ENCODE peak calls at places on chromosomes 13 and 19, in five cellular contexts. One of them, this sample, is unnamed.

GRCh38 chr19:33005440-33005839 is 33.4 kb downstream of the FAAP24 start:
- DNase-seq in stomach: no peak
- DNase-seq in transverse colon: no peak
- DNase-seq in psoas muscle: no peak
- DNase-seq in PC-9: peak
- DNase-seq in this sample: no peak

GRCh38 chr13:107928762-107929161 is 286.6 kb downstream of the LIG4 start:
- DNase-seq in transverse colon: no peak
- DNase-seq in stomach: no peak
- DNase-seq in psoas muscle: no peak
- DNase-seq in PC-9: no peak
- DNase-seq in this sample: no peak

GRCh38 chr13:102033719-102034446 is 368.0 kb downstream of the FGF14 start:
- DNase-seq in transverse colon: no peak
- DNase-seq in stomach: no peak
- DNase-seq in psoas muscle: no peak
- DNase-seq in PC-9: no peak
- DNase-seq in this sample: no peak

GRCh38 chr13:106847049-106847448 is 279.1 kb upstream of the ARGLU1 start:
- DNase-seq in PC-9: peak
- DNase-seq in psoas muscle: no peak
- DNase-seq in stomach: no peak
- DNase-seq in transverse colon: no peak
- DNase-seq in this sample: no peak

GRCh38 chr13:109628251-109628699 is 158.1 kb downstream of the IRS2 start:
- DNase-seq in psoas muscle: no peak
- DNase-seq in stomach: no peak
- DNase-seq in transverse colon: no peak
- DNase-seq in PC-9: peak
- DNase-seq in this sample: no peak

GRCh38 chr13:109454167-109454917 is 332.0 kb downstream of the IRS2 start:
- DNase-seq in psoas muscle: no peak
- DNase-seq in transverse colon: no peak
- DNase-seq in PC-9: no peak
- DNase-seq in stomach: no peak
- DNase-seq in this sample: no peak

GRCh38 chr19:17202249-17202648 is 12.9 kb upstream of the USE1 start:
- DNase-seq in transverse colon: no peak
- DNase-seq in psoas muscle: no peak
- DNase-seq in stomach: no peak
- DNase-seq in PC-9: no peak
- DNase-seq in this sample: no peak

GRCh38 chr13:37306778-37307544 is 201.5 kb upstream of the CSNK1A1L start:
- DNase-seq in PC-9: no peak
- DNase-seq in transverse colon: no peak
- DNase-seq in stomach: no peak
- DNase-seq in psoas muscle: no peak
- DNase-seq in this sample: no peak

GRCh38 chr19:9827325-9828238 is at the start of gene UBL5:
- DNase-seq in psoas muscle: peak
- DNase-seq in PC-9: peak
- DNase-seq in stomach: peak
- DNase-seq in transverse colon: peak
- DNase-seq in this sample: peak

GRCh38 chr19:10908380-10908960 is 20.0 kb downstream of the YIPF2 start:
- DNase-seq in stomach: no peak
- DNase-seq in transverse colon: no peak
- DNase-seq in PC-9: no peak
- DNase-seq in psoas muscle: no peak
- DNase-seq in this sample: no peak

GRCh38 chr19:46786236-46787039 is 2.0 kb downstream of the SLC1A5 start:
- DNase-seq in psoas muscle: peak
- DNase-seq in transverse colon: peak
- DNase-seq in PC-9: peak
- DNase-seq in stomach: peak
- DNase-seq in this sample: peak

GRCh38 chr19:48182434-48182833 is 12.0 kb downstream of the ZSWIM9 start:
- DNase-seq in transverse colon: no peak
- DNase-seq in PC-9: no peak
- DNase-seq in psoas muscle: no peak
- DNase-seq in stomach: no peak
- DNase-seq in this sample: no peak

GRCh38 chr13:78430811-78431210 is 172.5 kb downstream of the POU4F1 start:
- DNase-seq in psoas muscle: no peak
- DNase-seq in transverse colon: no peak
- DNase-seq in stomach: no peak
- DNase-seq in PC-9: no peak
- DNase-seq in this sample: no peak

GRCh38 chr13:111881700-111882099 is 185.2 kb upstream of the SOX1 start:
- DNase-seq in psoas muscle: no peak
- DNase-seq in PC-9: no peak
- DNase-seq in stomach: no peak
- DNase-seq in transverse colon: no peak
- DNase-seq in this sample: no peak

GRCh38 chr19:55229789-55230182 is 1.2 kb upstream of the TMEM86B start:
- DNase-seq in psoas muscle: no peak
- DNase-seq in stomach: no peak
- DNase-seq in PC-9: no peak
- DNase-seq in transverse colon: no peak
- DNase-seq in this sample: no peak

GRCh38 chr13:21998279-21998678 is 327.4 kb downstream of the FGF9 start:
- DNase-seq in psoas muscle: no peak
- DNase-seq in stomach: no peak
- DNase-seq in PC-9: no peak
- DNase-seq in transverse colon: no peak
- DNase-seq in this sample: no peak

GRCh38 chr19:46482645-46483044 is 11.3 kb upstream of the PNMA8A start:
- DNase-seq in PC-9: no peak
- DNase-seq in psoas muscle: no peak
- DNase-seq in transverse colon: no peak
- DNase-seq in stomach: no peak
- DNase-seq in this sample: no peak

GRCh38 chr19:37466277-37466797 is 907 bp downstream of the ZNF569 start:
- DNase-seq in PC-9: no peak
- DNase-seq in psoas muscle: no peak
- DNase-seq in stomach: no peak
- DNase-seq in transverse colon: no peak
- DNase-seq in this sample: no peak

GRCh38 chr19:49440439-49441209 is 703 bp downstream of the SLC17A7 start:
- DNase-seq in stomach: no peak
- DNase-seq in transverse colon: no peak
- DNase-seq in PC-9: no peak
- DNase-seq in psoas muscle: no peak
- DNase-seq in this sample: no peak

GRCh38 chr19:32819415-32820400 is 49.9 kb downstream of the SLC7A9 start:
- DNase-seq in PC-9: peak
- DNase-seq in stomach: no peak
- DNase-seq in psoas muscle: no peak
- DNase-seq in transverse colon: no peak
- DNase-seq in this sample: no peak

GRCh38 chr19:39405930-39406655 is 554 bp upstream of the ZFP36 start:
- DNase-seq in PC-9: peak
- DNase-seq in psoas muscle: no peak
- DNase-seq in transverse colon: peak
- DNase-seq in stomach: no peak
- DNase-seq in this sample: no peak

GRCh38 chr13:106533101-106533939 is 2.1 kb downstream of the EFNB2 start:
- DNase-seq in transverse colon: peak
- DNase-seq in stomach: peak
- DNase-seq in psoas muscle: peak
- DNase-seq in PC-9: peak
- DNase-seq in this sample: peak

GRCh38 chr13:26022538-26023292 is 29.1 kb downstream of the SHISA2 start:
- DNase-seq in transverse colon: no peak
- DNase-seq in psoas muscle: peak
- DNase-seq in PC-9: peak
- DNase-seq in stomach: peak
- DNase-seq in this sample: no peak

GRCh38 chr19:1324792-1325567 is 39.3 kb downstream of the EFNA2 start:
- DNase-seq in transverse colon: peak
- DNase-seq in PC-9: peak
- DNase-seq in stomach: peak
- DNase-seq in psoas muscle: peak
- DNase-seq in this sample: peak

GRCh38 chr13:94322925-94323324 is 156.6 kb downstream of the DCT start:
- DNase-seq in stomach: no peak
- DNase-seq in psoas muscle: no peak
- DNase-seq in transverse colon: no peak
- DNase-seq in PC-9: no peak
- DNase-seq in this sample: no peak

GRCh38 chr13:72458701-72459100 is 268.7 kb downstream of the MZT1 start:
- DNase-seq in PC-9: peak
- DNase-seq in transverse colon: no peak
- DNase-seq in stomach: no peak
- DNase-seq in psoas muscle: no peak
- DNase-seq in this sample: no peak

GRCh38 chr13:85741017-85741416 is 58.2 kb downstream of the SLITRK6 start:
- DNase-seq in stomach: no peak
- DNase-seq in transverse colon: no peak
- DNase-seq in psoas muscle: no peak
- DNase-seq in PC-9: no peak
- DNase-seq in this sample: no peak

GRCh38 chr13:41827507-41828213 is 133.2 kb downstream of the VWA8 start:
- DNase-seq in stomach: no peak
- DNase-seq in transverse colon: no peak
- DNase-seq in PC-9: peak
- DNase-seq in psoas muscle: no peak
- DNase-seq in this sample: no peak

GRCh38 chr19:13838071-13838942 is 38.6 kb upstream of the NANOS3 start:
- DNase-seq in psoas muscle: no peak
- DNase-seq in PC-9: peak
- DNase-seq in transverse colon: no peak
- DNase-seq in stomach: no peak
- DNase-seq in this sample: no peak

GRCh38 chr13:19572280-19572679 is 10.9 kb upstream of the TPTE2 start:
- DNase-seq in stomach: no peak
- DNase-seq in psoas muscle: no peak
- DNase-seq in PC-9: no peak
- DNase-seq in transverse colon: no peak
- DNase-seq in this sample: no peak

GRCh38 chr13:19573072-19573716 is 11.9 kb upstream of the TPTE2 start:
- DNase-seq in PC-9: no peak
- DNase-seq in stomach: no peak
- DNase-seq in psoas muscle: no peak
- DNase-seq in transverse colon: no peak
- DNase-seq in this sample: no peak

GRCh38 chr13:19567820-19568534 is 6.6 kb upstream of the TPTE2 start:
- DNase-seq in PC-9: no peak
- DNase-seq in stomach: no peak
- DNase-seq in transverse colon: no peak
- DNase-seq in psoas muscle: no peak
- DNase-seq in this sample: no peak
- H3K27ac ChIP-seq in PC-9: no peak
- H3K27ac ChIP-seq in stomach: no peak
- H3K27ac ChIP-seq in transverse colon: no peak
- H3K27ac ChIP-seq in psoas muscle: no peak
- H3K27ac ChIP-seq in this sample: no peak

GRCh38 chr13:113324336-113324882 is 27.4 kb downstream of the LAMP1 start:
- DNase-seq in psoas muscle: peak
- DNase-seq in PC-9: no peak
- DNase-seq in stomach: no peak
- DNase-seq in transverse colon: no peak
- DNase-seq in this sample: no peak
- TF ChIP-seq CTCF in psoas muscle: no peak
- TF ChIP-seq CTCF in PC-9: no peak
- TF ChIP-seq CTCF in stomach: no peak
- TF ChIP-seq CTCF in transverse colon: no peak
- TF ChIP-seq CTCF in this sample: no peak

GRCh38 chr19:18414504-18415176 is 4.6 kb upstream of the SSBP4 start:
- DNase-seq in transverse colon: no peak
- DNase-seq in stomach: no peak
- DNase-seq in psoas muscle: peak
- DNase-seq in PC-9: peak
- DNase-seq in this sample: no peak
- H3K27ac ChIP-seq in transverse colon: peak
- H3K27ac ChIP-seq in stomach: peak
- H3K27ac ChIP-seq in psoas muscle: peak
- H3K27ac ChIP-seq in PC-9: no peak
- H3K27ac ChIP-seq in this sample: peak

DNA sequence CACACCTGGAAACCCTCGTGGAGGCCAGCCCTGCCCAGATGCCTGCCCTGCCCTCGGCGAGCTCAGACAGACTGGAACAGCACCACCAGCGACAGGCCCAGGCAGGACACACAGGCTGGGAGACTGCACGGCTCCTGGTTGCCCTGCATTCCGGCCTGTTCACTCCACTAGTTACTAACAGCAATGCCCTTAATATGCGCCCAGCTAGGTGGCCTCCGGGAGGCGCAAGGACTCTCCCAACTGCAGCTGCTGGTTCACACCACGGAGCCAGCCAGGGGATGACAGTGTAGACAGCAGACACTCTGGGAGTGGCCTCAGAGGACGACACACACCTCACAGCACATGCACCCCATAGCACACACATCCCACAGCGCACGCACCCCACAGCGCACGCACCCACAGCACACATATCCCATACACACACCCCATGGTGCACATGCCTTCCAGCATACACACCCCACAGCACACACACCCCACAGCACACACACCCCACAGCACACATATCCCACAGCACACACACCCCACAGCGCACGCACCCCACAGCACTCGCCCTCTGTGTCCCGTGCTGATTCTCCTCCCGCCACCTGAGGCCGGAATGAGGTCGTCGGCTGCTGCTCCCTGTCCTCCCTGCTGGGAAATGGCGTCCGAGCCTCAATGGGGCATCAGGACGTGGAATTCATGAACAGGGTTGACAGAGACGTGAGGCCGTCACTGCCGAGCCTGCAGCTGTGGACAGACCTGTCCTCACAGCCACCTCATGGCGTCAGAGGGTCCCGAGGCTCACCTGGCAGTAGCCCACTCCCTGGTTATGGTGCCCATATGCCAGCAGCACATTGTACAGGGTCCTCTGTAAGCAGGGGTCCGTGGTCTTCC is 13.6 kb downstream of the GRTP1 start:
- DNase-seq in PC-9: no peak
- DNase-seq in stomach: no peak
- DNase-seq in psoas muscle: peak
- DNase-seq in transverse colon: no peak
- DNase-seq in this sample: no peak
- TF ChIP-seq CTCF in PC-9: no peak
- TF ChIP-seq CTCF in stomach: no peak
- TF ChIP-seq CTCF in psoas muscle: no peak
- TF ChIP-seq CTCF in transverse colon: no peak
- TF ChIP-seq CTCF in this sample: no peak

GRCh38 chr19:43595605-43595998 is 332 bp downstream of the IRGQ start:
- DNase-seq in PC-9: no peak
- DNase-seq in transverse colon: peak
- DNase-seq in psoas muscle: no peak
- DNase-seq in stomach: no peak
- DNase-seq in this sample: no peak
- H3K27ac ChIP-seq in PC-9: peak
- H3K27ac ChIP-seq in transverse colon: peak
- H3K27ac ChIP-seq in psoas muscle: peak
- H3K27ac ChIP-seq in stomach: peak
- H3K27ac ChIP-seq in this sample: peak